ENCODE peak calls at places on chromosomes 4 and X, in four cellular contexts. L is uterus, G is GM23338, U is mammary epithelial cell. J is an unnamed sample.

GRCh38 chrX:139026406-139027200 is 315.1 kb upstream of the FGF13 start:
- DNase-seq in L (no peak), U (peak; percentile 1), G (no peak), J (no peak)

GRCh38 chr4:138861130-138861529 is 154.5 kb upstream of the NOCT start:
- DNase-seq in U (no peak), G (no peak), L (no peak), J (no peak)

GRCh38 chr4:5808081-5808741 is 84.7 kb downstream of the CRMP1 start:
- DNase-seq in G (no peak), L (no peak), U (no peak), J (no peak)

GRCh38 chr4:19936471-19936870 is 315.2 kb upstream of the SLIT2 start:
- DNase-seq in U (no peak), G (no peak), L (no peak), J (no peak)

GRCh38 chr4:136680271-136680670 is 852.0 kb downstream of the PCDH18 start:
- DNase-seq in U (no peak), L (no peak), G (no peak), J (no peak)

GRCh38 chr4:118865091-118865708 is 23.5 kb upstream of the SYNPO2 start:
- DNase-seq in G (peak; percentile 80), U (peak; percentile 78), L (peak; percentile 28), J (peak; percentile 43)

GRCh38 chr4:76748649-76749048 is 149.3 kb downstream of the SOWAHB start:
- DNase-seq in U (no peak), G (peak; percentile 72), L (no peak), J (no peak)

GRCh38 chr4:189835505-189835904 is 105.2 kb upstream of the FRG1 start:
- DNase-seq in U (no peak), L (no peak), G (no peak), J (no peak)

GRCh38 chr4:166014411-166014810 is 141.4 kb downstream of the TLL1 start:
- DNase-seq in G (no peak), U (peak; percentile 83), L (no peak), J (no peak)

GRCh38 chr4:102778720-102779119 is 18.0 kb upstream of the MANBA start:
- DNase-seq in G (no peak), U (no peak), L (no peak), J (no peak)

GRCh38 chr4:6613676-6614651 is 26.5 kb upstream of the MRFAP1 start:
- DNase-seq in L (no peak), U (no peak), G (no peak), J (no peak)

GRCh38 chr4:169619518-169619957 is 840 bp upstream of the CLCN3 start:
- DNase-seq in G (peak; percentile 69), L (peak; percentile 20), U (peak; percentile 73), J (no peak)

GRCh38 chr4:67161311-67161710 is 384.0 kb downstream of the CENPC start:
- DNase-seq in G (peak; percentile 6), L (no peak), U (no peak), J (no peak)

GRCh38 chr4:41256131-41256739 is 493 bp upstream of the UCHL1 start:
- DNase-seq in G (peak; percentile 75), U (no peak), L (no peak), J (no peak)

GRCh38 chrX:136711147-136711546 is 63.2 kb downstream of the CD40LG start:
- DNase-seq in L (peak; percentile 36), G (peak; percentile 27), U (peak; percentile 42), J (peak; percentile 54)

GRCh38 chr4:61540944-61541343 is 340.8 kb downstream of the ADGRL3 start:
- DNase-seq in G (peak; percentile 45), L (no peak), U (no peak), J (no peak)

GRCh38 chr4:163679189-163679588 is 184.7 kb downstream of the TMA16 start:
- DNase-seq in G (peak; percentile 19), U (no peak), L (no peak), J (no peak)

GRCh38 chr4:183443609-183444148 is 757 bp upstream of the CDKN2AIP start:
- DNase-seq in U (no peak), G (peak; percentile 77), L (peak; percentile 34), J (peak; percentile 66)

GRCh38 chr4:78545275-78546246 is 6.0 kb upstream of the ANXA3 start:
- DNase-seq in G (no peak), U (peak; percentile 69), L (no peak), J (no peak)

GRCh38 chr4:88110826-88111225 is 47.6 kb downstream of the ABCG2 start:
- DNase-seq in U (peak; percentile 43), L (no peak), G (peak; percentile 46), J (no peak)

GRCh38 chr4:139675156-139675555 is 9.5 kb downstream of the MGST2 start:
- DNase-seq in L (no peak), G (no peak), U (no peak), J (no peak)

GRCh38 chr4:21290562-21290961 is 590.3 kb downstream of the PACRGL start:
- DNase-seq in L (no peak), G (no peak), U (no peak), J (no peak)

GRCh38 chr4:174631901-174632758 is 109.8 kb upstream of the HPGD start:
- DNase-seq in L (peak; percentile 16), U (peak; percentile 24), G (peak; percentile 67), J (no peak)

GRCh38 chr4:82394896-82395295 is 21.1 kb upstream of the HNRNPD start:
- DNase-seq in U (peak; percentile 96), L (no peak), G (no peak), J (no peak)

GRCh38 chr4:158826057-158826456 is 57.2 kb downstream of the FNIP2 start:
- DNase-seq in U (no peak), L (no peak), G (no peak), J (no peak)

GRCh38 chrX:140713174-140713539 is 3.6 kb downstream of the LINC00632 start:
- DNase-seq in L (no peak), G (no peak), U (no peak), J (no peak)

GRCh38 chr4:11904117-11904535 is 475.4 kb upstream of the HS3ST1 start:
- DNase-seq in G (no peak), L (peak; percentile 76), U (peak; percentile 3), J (no peak)

GRCh38 chr4:71333960-71334951 is 4.6 kb upstream of the SLC4A4 start:
- DNase-seq in L (no peak), U (peak; percentile 10), G (no peak), J (no peak)

DNA sequence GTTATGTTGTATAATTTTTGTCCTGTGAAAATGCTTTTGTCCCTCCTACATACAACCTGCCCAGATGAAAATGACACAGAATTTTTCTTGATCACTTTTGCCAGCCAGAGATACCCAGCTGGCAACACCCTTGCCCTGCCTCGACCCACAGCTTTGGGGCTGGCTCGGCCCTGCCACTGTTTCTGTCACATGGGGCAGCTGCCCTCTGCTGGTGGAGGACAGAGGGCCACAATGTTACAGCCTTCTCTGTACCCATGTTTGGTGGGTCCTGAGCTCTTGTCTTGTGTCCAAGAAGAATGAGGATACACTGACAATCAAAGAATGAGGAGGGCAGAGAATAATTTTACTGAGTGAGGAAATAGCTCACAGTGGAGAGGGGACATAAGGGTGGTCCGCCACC is 31.1 kb downstream of the BMP15 start:
- DNase-seq in U (no peak), L (no peak), G (peak; percentile 24), J (no peak)
- TF ChIP-seq CTCF in U (peak; percentile 63), L (no peak), G (peak; percentile 41), J (no peak)

DNA sequence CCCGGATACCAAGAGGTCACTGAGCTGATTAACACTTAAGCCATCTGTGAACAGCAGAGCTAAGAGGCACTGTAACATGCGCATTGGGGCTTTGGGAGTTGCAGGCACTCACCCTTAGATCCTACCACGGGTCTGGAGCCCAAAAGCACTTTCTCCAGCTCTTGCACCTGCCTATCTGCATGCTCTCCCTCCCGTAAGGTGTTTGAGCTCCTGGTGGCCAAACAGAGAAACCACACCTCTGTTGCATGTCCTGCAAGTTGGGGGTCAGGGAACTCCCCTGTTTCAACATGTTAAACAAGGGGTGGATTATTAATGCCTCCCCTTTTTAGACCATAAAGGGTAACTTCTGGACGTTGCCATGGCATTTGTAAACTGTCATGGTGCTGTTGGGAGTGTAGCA is 49.8 kb downstream of the GYPA start:
- DNase-seq in L (no peak), U (no peak), G (peak; percentile 9), J (no peak)
- TF ChIP-seq CTCF in L (no peak), U (no peak), G (no peak), J (no peak)

GRCh38 chrX:30821116-30821515 is 67.9 kb downstream of the TAB3 start:
- DNase-seq in U (no peak), L (no peak), G (peak; percentile 1), J (no peak)
- TF ChIP-seq CTCF in U (peak; percentile 33), L (no peak), G (no peak), J (no peak)

GRCh38 chr4:17934286-17934685 is 87.3 kb downstream of the LCORL start:
- DNase-seq in U (no peak), L (no peak), G (no peak), J (no peak)
- TF ChIP-seq CTCF in U (peak; percentile 13), L (no peak), G (no peak), J (no peak)

GRCh38 chrX:15468036-15468435 is 25.1 kb downstream of the PIR start:
- DNase-seq in G (peak; percentile 27), U (peak; percentile 78), L (peak; percentile 35), J (peak; percentile 28)
- TF ChIP-seq CTCF in G (peak; percentile 50), U (peak; percentile 65), L (peak; percentile 66), J (no peak)